ENCODE peak calls at places on chromosome 19, in four cellular contexts. I, C, D and T are unnamed samples. For H3K4me1, the result is how much of the 10 kb centered on the place peaks cover.

GRCh38 chr19:16023558-16023915 is 52.8 kb upstream of the TPM4 start:
- DNase-seq in I (no peak), C (no peak), D (no peak), T (no peak)

GRCh38 chr19:8261881-8262280 is 46.3 kb downstream of the CD320 start:
- DNase-seq in I (no peak), C (no peak), D (peak), T (no peak)

GRCh38 chr19:18284710-18285430 is 3.4 kb upstream of the JUND start:
- DNase-seq in I (no peak), C (no peak), D (no peak), T (no peak)

GRCh38 chr19:30226464-30227070 is 145.6 kb upstream of the ZNF536 start:
- DNase-seq in I (no peak), C (no peak), D (no peak), T (no peak)

GRCh38 chr19:41698746-41699230 is 9.6 kb upstream of the CEACAM5 start:
- DNase-seq in I (no peak), C (no peak), D (peak), T (no peak)

GRCh38 chr19:17548145-17548544 is 7.3 kb upstream of the COLGALT1 start:
- DNase-seq in I (no peak), C (no peak), D (no peak), T (no peak)

GRCh38 chr19:37977992-37978391 is 71.0 kb downstream of the SIPA1L3 start:
- DNase-seq in I (peak), C (no peak), D (no peak), T (no peak)

GRCh38 chr19:6227941-6228325 is 51.8 kb downstream of the MLLT1 start:
- DNase-seq in I (no peak), C (no peak), D (no peak), T (no peak)

GRCh38 chr19:18112989-18113478 is 15.5 kb downstream of the MAST3 start:
- DNase-seq in I (peak), C (peak), D (peak), T (no peak)

GRCh38 chr19:4524808-4525562 is 6.7 kb upstream of the PLIN4 start:
- DNase-seq in I (no peak), C (no peak), D (peak), T (peak)

GRCh38 chr19:15296841-15297415 is 35.4 kb downstream of the BRD4 start:
- DNase-seq in I (no peak), C (peak), D (no peak), T (no peak)

GRCh38 chr19:5340637-5341447 is at the start of gene PTPRS:
- DNase-seq in I (peak), C (peak), D (peak), T (no peak)

DNA sequence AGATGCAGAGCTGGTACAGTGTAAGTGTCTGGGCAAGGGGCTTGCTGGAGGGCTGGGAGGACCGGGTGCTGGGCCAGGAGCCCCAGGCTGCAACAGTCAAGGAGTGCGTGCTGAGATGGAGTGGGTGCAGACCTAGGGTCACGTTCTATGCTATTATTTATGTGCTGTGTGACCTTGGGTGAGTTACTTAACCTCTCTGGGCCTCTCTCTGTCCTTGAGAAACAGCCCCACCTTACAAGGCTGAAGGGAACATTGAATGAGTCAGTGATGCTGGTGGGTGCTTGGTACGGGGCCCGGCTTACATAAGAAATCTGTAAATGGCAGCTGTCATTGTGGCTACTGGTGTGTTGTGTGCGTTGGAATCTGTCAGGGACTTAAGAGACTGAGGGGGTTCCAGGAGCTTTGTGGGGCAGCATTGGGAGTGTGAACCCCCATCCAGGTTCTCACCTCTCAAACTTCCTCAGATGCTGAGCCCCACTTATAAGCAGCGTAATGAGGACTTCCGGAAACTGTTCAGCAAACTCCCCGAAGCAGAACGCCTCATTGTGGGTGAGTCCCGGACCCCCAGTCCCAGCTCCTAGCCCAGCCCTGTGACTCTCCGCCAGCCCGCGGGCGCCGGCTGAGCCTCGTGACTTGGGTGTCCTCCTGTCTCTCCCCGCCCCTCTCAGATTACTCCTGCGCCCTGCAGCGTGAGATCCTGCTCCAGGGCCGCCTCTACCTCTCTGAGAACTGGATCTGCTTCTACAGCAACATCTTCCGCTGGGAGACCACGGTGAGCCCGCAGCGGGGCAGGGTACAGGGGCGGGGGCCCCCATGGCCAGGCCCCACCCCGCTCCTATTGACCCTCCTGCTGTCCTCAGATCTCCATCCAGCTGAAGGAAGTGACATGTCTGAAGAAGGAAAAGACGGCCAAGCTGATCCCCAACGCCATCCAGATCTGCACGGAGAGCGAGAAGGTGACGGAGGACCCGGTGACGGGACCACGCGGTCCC is 9.6 kb downstream of the GRAMD1A start:
- DNase-seq in I (no peak), C (no peak), D (no peak), T (no peak)
- H3K4me1 ChIP-seq in I (under half), C (under half), D (under half), T (under half)

DNA sequence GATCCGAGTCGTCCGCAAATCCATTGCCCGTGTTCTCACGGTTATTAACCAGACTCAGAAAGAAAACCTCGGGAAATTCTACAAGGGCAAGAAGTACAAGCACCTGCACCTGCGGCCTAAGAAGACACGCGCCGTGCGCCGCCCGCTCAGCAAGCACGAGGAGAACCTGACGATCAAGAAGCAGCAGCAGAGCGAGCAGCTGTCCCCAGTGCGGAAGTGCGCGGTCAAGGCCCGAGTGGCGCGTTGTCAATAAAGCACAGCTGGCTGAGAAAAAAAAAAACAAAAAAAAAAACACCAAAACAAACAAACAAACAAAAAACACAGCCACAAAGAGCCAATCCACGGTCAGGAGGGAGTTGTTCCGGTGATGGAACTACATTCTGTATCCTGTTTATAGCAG is 4.7 kb upstream of the GNA15 start:
- DNase-seq in I (no peak), C (no peak), D (no peak), T (no peak)
- TF ChIP-seq POLR2AphosphoS5 in I (no peak), C (no peak), D (no peak), T (no peak)

DNA sequence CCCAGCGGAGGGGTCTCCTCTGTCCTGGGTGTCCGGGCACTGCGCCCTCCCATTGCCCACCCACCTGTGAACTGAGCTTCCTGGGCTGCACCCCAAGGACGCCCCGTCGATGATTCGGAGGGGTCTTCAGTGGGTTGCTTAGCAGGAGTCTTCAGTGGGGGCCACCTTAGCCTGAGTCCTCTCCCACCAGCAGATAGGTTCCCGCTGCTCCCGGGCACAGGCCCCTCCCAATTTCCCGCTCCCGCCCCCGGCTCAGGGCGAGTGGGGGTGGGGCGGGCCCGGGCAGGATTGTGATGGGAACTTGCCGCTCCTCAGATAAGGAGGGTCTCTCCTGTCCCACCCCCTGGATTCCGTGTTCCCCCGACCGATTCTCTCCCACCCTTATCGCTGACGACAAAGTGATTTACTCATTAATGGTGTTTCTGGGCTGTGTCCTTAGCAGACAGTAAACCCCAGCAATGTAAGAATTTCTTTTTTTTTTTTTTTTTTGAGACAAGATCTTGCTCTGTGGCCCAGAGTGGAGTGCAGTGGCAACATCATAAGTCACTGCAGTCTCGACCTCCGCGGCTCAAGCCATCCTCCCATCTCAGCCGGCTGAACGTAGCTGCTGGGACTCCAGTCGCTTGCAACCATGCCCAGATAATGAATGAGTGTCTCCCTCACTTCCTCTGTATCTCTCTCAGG is 655 bp upstream of the S1PR5 start:
- DNase-seq in I (peak), C (no peak), D (no peak), T (no peak)
- H3K4me1 ChIP-seq in I (under half), C (under half), D (half or more), T (under half)

DNA sequence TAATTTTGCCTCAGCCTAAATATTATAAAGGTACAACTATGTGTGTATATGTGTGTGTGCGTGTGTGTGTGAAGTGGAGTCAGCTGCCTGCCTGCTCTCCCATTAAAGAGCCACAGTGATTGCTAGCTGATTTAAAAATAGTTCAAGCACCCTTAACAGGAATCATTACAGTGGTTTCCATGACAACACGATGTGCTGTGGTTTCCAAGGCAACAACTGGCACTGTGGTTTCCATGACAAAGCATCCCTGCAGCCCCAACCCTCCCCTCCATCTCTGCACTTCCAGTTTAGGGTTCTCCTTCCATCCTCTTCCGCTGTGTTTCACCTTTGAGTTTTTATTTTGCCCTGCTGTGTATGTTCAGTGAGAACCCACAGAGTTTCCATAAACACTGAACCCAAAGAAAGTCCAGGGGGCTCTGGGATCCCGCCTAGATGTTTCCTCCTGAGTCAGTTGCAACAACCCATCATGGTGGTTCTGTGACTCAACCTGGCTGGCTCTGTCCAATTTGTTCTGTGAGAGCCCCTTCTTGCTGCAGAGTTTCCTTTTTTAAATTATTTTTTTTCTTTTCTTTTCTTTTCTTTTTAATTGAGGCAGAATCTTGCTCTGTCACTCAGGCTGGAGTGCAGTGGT is 7.1 kb upstream of the PNMA8A start:
- DNase-seq in I (no peak), C (no peak), D (no peak), T (no peak)
- TF ChIP-seq POLR2AphosphoS5 in I (no peak), C (no peak), D (no peak), T (no peak)

DNA sequence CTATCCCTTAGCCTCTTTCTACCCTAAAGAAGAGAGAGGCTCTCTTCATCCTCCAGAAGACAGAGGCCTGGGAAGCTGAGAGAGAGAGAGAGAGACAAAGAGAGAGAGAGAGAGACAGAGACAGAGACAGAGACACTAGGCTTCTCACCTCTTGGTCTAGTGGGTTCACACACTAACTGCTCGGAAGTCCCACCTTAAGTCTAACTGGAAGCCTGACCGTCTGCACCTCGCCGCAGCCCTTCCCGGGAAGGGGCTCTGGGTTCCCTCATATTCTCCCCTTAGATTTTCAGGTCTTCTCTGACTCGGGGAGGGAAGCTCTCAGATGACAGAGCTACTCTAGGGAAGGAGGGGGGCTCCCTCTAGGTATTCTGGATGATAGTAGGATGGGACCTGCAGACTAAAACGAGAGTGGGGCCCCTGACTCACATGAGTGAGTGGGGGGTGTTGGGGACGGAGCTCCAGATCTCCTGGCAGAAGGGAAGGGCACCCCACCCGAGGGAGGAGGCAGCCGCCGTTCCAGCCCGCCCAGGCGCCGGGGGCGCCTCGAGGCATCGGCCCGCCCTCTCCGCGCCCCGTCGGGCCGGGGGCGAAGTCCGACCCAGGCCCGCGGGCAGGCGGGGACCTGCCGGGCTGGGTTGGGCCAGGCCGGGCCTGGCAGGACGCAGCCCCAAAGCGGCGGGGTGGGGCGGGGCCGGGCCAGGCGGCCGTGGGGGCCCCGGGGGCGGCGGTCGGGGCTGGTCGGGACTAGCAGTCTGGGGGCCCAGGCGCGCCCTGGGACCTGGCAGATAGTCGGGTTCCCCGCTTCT is 2.0 kb upstream of the JUNB start:
- DNase-seq in I (no peak), C (no peak), D (no peak), T (no peak)
- H3K4me1 ChIP-seq in I (under half), C (half or more), D (half or more), T (under half)

GRCh38 chr19:52048604-52049493 is at the start of gene ZNF432:
- DNase-seq in I (peak), C (peak), D (peak), T (no peak)
- TF ChIP-seq POLR2AphosphoS5 in I (peak), C (peak), D (peak), T (no peak)